ENCODE peak calls at places on chromosomes 2 and 18, in eight cellular contexts. B is K562, Z is upper lobe of left lung, V is tibial nerve, A is GM12878, L is sigmoid colon, K is ovary, I is A549. T is an unnamed sample.

GRCh38 chr2:70898363-70899240 is 37.1 kb upstream of the ATP6V1B1 start:
- DNase-seq in A (no peak), B (no peak), I (no peak), V (no peak), L (no peak), K (no peak), Z (no peak), T (no peak)

GRCh38 chr2:20168048-20168726 is 56.7 kb downstream of the SDC1 start:
- DNase-seq in A (no peak), I (no peak), K (no peak), V (no peak), L (no peak), Z (no peak), B (no peak), T (peak)

GRCh38 chr2:88657131-88657530 is 29.9 kb upstream of the EIF2AK3 start:
- DNase-seq in L (no peak), I (no peak), B (no peak), V (no peak), Z (no peak), K (no peak), A (no peak), T (no peak)

GRCh38 chr2:233756429-233757081 is 3.5 kb upstream of the UGT1A1 start:
- DNase-seq in Z (no peak), I (peak), K (no peak), V (no peak), A (no peak), L (no peak), B (no peak), T (no peak)

GRCh38 chr2:102114851-102115497 is 27.6 kb upstream of the IL1R1 start:
- DNase-seq in B (no peak), V (no peak), K (no peak), I (no peak), A (no peak), L (no peak), Z (peak), T (no peak)

GRCh38 chr2:49162151-49162550 is 7.8 kb upstream of the FSHR start:
- DNase-seq in Z (no peak), V (no peak), K (no peak), I (no peak), A (no peak), L (no peak), B (no peak), T (no peak)

GRCh38 chr2:40658917-40659316 is 207.0 kb upstream of the SLC8A1 start:
- DNase-seq in V (no peak), I (no peak), Z (no peak), K (no peak), A (no peak), B (no peak), L (no peak), T (no peak)

GRCh38 chr2:16394986-16395550 is 270.6 kb downstream of the CYRIA start:
- DNase-seq in Z (no peak), K (no peak), V (no peak), B (no peak), I (no peak), A (no peak), L (no peak), T (no peak)

GRCh38 chr2:25358249-25358815 is 16.6 kb upstream of the DNMT3A start:
- DNase-seq in V (no peak), Z (no peak), K (no peak), I (no peak), A (no peak), L (no peak), B (no peak), T (no peak)

GRCh38 chr2:196230460-196230859 is 59.1 kb upstream of the STK17B start:
- DNase-seq in I (no peak), L (no peak), Z (no peak), K (no peak), B (no peak), V (no peak), A (no peak), T (no peak)

GRCh38 chr2:96342085-96342484 is 6.5 kb downstream of the NCAPH start:
- DNase-seq in Z (no peak), A (no peak), V (no peak), B (peak), L (no peak), I (peak), K (no peak), T (no peak)

GRCh38 chr2:179592167-179592936 is 269.1 kb downstream of the ZNF385B start:
- DNase-seq in K (no peak), Z (no peak), B (no peak), A (no peak), L (no peak), I (no peak), V (no peak), T (no peak)

GRCh38 chr18:36769611-36770314 is 59.0 kb downstream of the TPGS2 start:
- DNase-seq in A (no peak), I (peak), K (no peak), V (no peak), Z (no peak), B (peak), L (no peak), T (no peak)
- TF ChIP-seq CTCF in A (peak), I (peak), K (no peak), V (peak), Z (peak), B (peak), L (no peak), T (no peak)

DNA sequence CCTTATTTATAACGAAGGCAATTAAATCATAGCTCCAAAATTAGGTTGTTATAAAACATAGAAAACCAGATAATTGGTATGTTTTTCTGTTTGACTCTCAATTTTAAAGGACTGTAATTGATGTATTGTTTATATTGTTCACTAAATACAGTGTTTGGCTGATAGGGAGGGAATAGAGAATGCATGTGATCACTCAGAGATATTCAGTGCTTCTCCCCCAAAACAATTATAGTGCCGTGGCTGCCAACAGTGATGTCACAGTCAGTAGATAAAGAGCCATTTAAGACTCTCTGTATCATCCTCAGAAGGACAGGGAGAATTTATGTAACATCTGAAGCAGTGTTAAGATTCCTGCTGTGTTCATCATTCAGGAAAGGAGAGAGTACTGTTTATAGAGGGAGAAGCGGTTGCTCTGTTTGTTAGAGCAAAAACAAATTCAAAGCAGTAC is 69.6 kb downstream of the PHLPP1 start:
- DNase-seq in I (peak), K (peak), A (no peak), V (no peak), L (peak), B (peak), Z (no peak), T (no peak)
- TF ChIP-seq EP300 in I (no peak), K (no peak), A (no peak), V (no peak), L (no peak), B (no peak), Z (no peak), T (no peak)

GRCh38 chr2:216590780-216591179 is 42.4 kb upstream of the IGFBP2 start:
- DNase-seq in Z (no peak), L (no peak), B (no peak), V (no peak), A (no peak), I (peak), K (peak), T (peak)
- TF ChIP-seq CTCF in Z (no peak), L (no peak), B (no peak), V (no peak), A (no peak), I (no peak), K (no peak), T (no peak)

DNA sequence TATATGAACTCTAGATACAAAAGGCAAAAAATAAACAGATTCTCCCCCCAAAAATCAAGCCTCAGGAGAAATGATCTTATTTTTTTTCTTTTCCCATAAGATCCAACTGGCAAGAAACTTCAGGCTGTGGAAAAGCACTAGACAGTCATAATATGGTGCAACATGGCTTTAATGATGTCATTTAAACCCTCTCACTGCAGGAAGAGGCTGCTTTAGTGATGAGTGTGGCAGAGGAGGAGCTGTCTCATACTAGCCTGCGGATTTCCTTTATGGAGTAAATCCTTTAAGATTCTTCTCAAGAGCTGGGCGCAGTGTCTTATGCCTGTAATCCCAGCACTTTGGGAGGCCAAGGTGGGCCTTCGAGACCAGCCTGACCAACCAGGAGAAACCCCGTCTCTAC is 83.3 kb upstream of the CD28 start:
- DNase-seq in V (no peak), L (no peak), Z (no peak), I (peak), A (no peak), K (no peak), B (no peak), T (no peak)
- TF ChIP-seq EP300 in V (no peak), L (no peak), Z (peak), I (no peak), A (no peak), K (no peak), B (no peak), T (no peak)

DNA sequence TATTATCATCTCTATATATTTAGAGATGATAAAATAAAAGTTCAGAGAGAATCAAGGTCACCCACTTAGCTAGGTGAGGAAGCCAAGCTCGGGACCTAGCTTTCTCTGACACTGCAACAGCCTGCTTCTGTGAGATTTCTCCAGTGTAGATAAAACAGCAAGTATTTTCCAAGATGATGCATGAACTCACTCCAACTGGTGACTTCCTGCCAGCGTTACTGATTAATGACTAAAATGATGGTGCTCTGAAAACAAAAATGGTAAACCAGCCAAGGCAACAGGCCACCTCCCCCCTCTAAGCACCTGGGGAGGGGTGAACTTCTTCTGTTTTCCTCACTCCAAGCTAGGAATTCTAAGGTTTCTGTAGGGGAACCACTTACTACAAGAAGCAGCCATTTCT is 510.2 kb upstream of the ID2 start:
- DNase-seq in K (no peak), Z (no peak), B (no peak), A (no peak), I (no peak), V (no peak), L (no peak), T (no peak)
- TF ChIP-seq CTCF in K (no peak), Z (no peak), B (no peak), A (no peak), I (no peak), V (no peak), L (no peak), T (no peak)

GRCh38 chr2:181178130-181178529 is 197.7 kb downstream of the UBE2E3 start:
- DNase-seq in B (no peak), L (no peak), K (no peak), A (no peak), Z (no peak), I (no peak), V (no peak), T (no peak)

GRCh38 chr2:181177376-181177775 is 197.0 kb downstream of the UBE2E3 start:
- DNase-seq in I (no peak), L (no peak), A (no peak), B (no peak), V (no peak), Z (no peak), K (no peak), T (no peak)

GRCh38 chr2:181176540-181176939 is 196.1 kb downstream of the UBE2E3 start:
- DNase-seq in A (no peak), Z (no peak), V (no peak), K (no peak), B (no peak), L (no peak), I (no peak), T (no peak)

GRCh38 chr2:181174880-181175590 is 194.6 kb downstream of the UBE2E3 start:
- DNase-seq in K (no peak), V (no peak), A (no peak), L (no peak), I (no peak), B (no peak), Z (no peak), T (no peak)

DNA sequence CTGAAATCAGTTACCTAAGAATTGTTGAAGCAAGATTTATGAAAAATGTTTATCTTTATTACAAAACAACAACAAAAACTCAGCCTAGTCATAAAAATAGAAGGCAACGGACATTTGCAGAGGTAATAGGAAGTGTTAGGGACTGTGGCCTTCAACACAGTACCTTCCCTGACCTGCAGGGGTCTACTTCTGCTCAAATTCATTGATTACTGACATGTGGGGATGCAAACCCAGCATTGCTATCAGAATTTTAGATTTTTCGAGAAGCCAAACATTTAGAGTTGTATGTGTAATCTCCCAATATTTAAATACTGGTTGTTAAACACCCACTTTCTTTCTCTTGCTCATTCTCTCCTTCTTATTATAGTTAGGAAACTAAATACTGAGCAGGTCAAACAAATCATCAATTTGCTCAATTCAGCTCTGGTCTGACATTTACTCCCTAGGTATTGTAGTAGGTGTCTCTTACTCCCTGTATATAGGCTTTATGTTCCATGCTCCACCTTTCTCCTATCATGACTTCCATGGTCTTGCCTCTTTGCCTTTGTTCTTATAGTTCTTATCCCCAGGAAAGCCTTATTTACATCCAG is 198.5 kb downstream of the UBE2E3 start:
- DNase-seq in Z (no peak), K (no peak), V (no peak), I (peak), B (peak), A (no peak), L (no peak), T (no peak)
- TF ChIP-seq EP300 in Z (no peak), K (no peak), V (no peak), I (no peak), B (no peak), A (no peak), L (no peak), T (no peak)

DNA sequence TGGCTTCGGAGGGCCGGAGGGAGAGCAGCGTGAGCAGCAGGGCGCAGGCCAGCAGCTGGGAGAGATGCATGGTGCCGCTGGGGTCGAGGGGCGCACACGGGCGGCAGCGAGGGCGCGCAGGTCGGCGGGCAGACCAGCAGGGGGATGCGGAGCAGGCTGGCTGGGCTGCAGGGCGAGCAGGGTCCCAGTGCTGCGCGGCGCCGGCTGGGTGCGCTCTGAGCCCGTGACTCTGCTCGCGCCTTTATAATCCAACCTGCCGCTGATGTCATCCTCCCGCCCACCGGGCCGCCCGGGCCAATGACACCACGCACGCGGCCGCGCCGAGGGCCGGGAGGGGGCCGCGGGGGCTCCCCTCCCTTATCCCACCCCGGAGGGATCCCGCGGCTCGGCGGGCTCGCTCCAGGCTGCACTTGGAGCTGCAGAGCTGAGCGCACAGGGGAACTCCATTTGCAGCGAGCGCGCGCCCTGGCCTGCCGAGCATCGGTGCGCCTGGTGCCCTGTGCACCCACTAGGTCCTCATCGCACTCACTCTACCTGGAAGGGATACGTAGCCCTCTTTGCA is at the start of gene NPPC:
- DNase-seq in I (peak), A (no peak), K (peak), L (peak), V (no peak), Z (no peak), B (peak), T (peak)
- TF ChIP-seq CTCF in I (peak), A (peak), K (no peak), L (no peak), V (peak), Z (peak), B (no peak), T (no peak)

GRCh38 chr2:167582619-167583018 is 664.8 kb downstream of the STK39 start:
- DNase-seq in K (no peak), L (no peak), I (no peak), Z (no peak), A (no peak), B (no peak), V (no peak), T (no peak)

GRCh38 chr2:167579826-167580225 is 667.6 kb downstream of the STK39 start:
- DNase-seq in L (no peak), K (no peak), V (no peak), B (no peak), I (no peak), Z (no peak), A (no peak), T (no peak)

GRCh38 chr2:167581961-167582574 is 665.3 kb downstream of the STK39 start:
- DNase-seq in B (no peak), L (no peak), K (no peak), A (no peak), Z (no peak), I (no peak), V (no peak), T (no peak)
- TF ChIP-seq EP300 in B (no peak), L (no peak), K (no peak), A (no peak), Z (no peak), I (no peak), V (no peak), T (no peak)

GRCh38 chr2:112118148-112118547 is 20.0 kb upstream of the FBLN7 start:
- DNase-seq in V (no peak), K (no peak), L (no peak), Z (no peak), I (peak), A (no peak), B (no peak), T (no peak)
- TF ChIP-seq CTCF in V (no peak), K (no peak), L (no peak), Z (no peak), I (no peak), A (no peak), B (no peak), T (no peak)

GRCh38 chr2:218329027-218329825 is 27.4 kb upstream of the CATIP start:
- DNase-seq in B (no peak), V (no peak), L (no peak), I (no peak), Z (peak), K (no peak), A (peak), T (no peak)

GRCh38 chr2:218334531-218334930 is 22.1 kb upstream of the CATIP start:
- DNase-seq in L (no peak), V (no peak), I (no peak), K (no peak), B (no peak), A (no peak), Z (no peak), T (no peak)

GRCh38 chr2:218332288-218332687 is 24.4 kb upstream of the CATIP start:
- DNase-seq in Z (no peak), A (no peak), B (no peak), K (no peak), V (no peak), I (no peak), L (no peak), T (no peak)

GRCh38 chr2:218329826-218330651 is 26.6 kb upstream of the CATIP start:
- DNase-seq in L (no peak), V (no peak), Z (peak), A (peak), K (no peak), I (no peak), B (no peak), T (no peak)

GRCh38 chr2:218332920-218333645 is 23.6 kb upstream of the CATIP start:
- DNase-seq in V (no peak), I (no peak), Z (no peak), L (no peak), B (peak), K (no peak), A (no peak), T (no peak)
- TF ChIP-seq EP300 in V (no peak), I (no peak), Z (no peak), L (no peak), B (peak), K (no peak), A (no peak), T (no peak)